ENCODE peak calls at places on chromosomes 16 and 17, in ten cellular contexts. O is left kidney; Y is mucosa of descending colon; D is HEK293T; M is naive B cell; G is activated CD4-positive, alpha-beta T cell treated with anti-CD3 and anti-CD28 coated beads for 24 hours; R is naive thymus-derived CD4-positive, alpha-beta T cell; L is GF-D8; A is NCI-H524; T is GM23248. N is an unnamed sample.

GRCh38 chr16:88377961-88378360 is 4.8 kb upstream of the ZNF469 start:
- DNase-seq in O (no peak), Y (peak), D (no peak), M (no peak), G (no peak), R (no peak), L (no peak), A (no peak), T (no peak), N (no peak)

GRCh38 chr17:7922499-7923289 is 6.6 kb upstream of the RNF227 start:
- DNase-seq in O (peak), Y (peak), D (no peak), M (peak), G (peak), R (peak), L (no peak), A (no peak), T (peak), N (peak)

GRCh38 chr17:61015966-61016365 is 338.3 kb downstream of the BCAS3 start:
- DNase-seq in O (no peak), Y (no peak), D (no peak), M (no peak), G (no peak), R (no peak), L (no peak), A (no peak), T (peak), N (no peak)

GRCh38 chr17:15882058-15882720 is 62.7 kb upstream of the ADORA2B start:
- DNase-seq in O (no peak), Y (no peak), D (peak), M (no peak), G (no peak), R (no peak), L (no peak), A (no peak), T (no peak), N (no peak)

GRCh38 chr17:6212766-6213165 is 142.6 kb downstream of the WSCD1 start:
- DNase-seq in O (no peak), Y (no peak), D (no peak), M (no peak), G (no peak), R (no peak), L (no peak), A (no peak), T (no peak), N (no peak)

GRCh38 chr16:1808691-1809090 is 15.2 kb upstream of the IGFALS start:
- DNase-seq in O (no peak), Y (no peak), D (no peak), M (no peak), G (no peak), R (no peak), L (no peak), A (no peak), T (no peak), N (no peak)

GRCh38 chr16:57190136-57190535 is 4.0 kb downstream of the RSPRY1 start:
- DNase-seq in O (no peak), Y (no peak), D (no peak), M (no peak), G (no peak), R (no peak), L (no peak), A (no peak), T (peak), N (no peak)

GRCh38 chr17:57164814-57165213 is 79.8 kb downstream of the AKAP1 start:
- DNase-seq in O (no peak), Y (no peak), D (no peak), M (no peak), G (no peak), R (no peak), L (no peak), A (no peak), T (no peak), N (no peak)

GRCh38 chr17:9309216-9309615 is 266.4 kb downstream of the STX8 start:
- DNase-seq in O (no peak), Y (no peak), D (no peak), M (no peak), G (no peak), R (no peak), L (no peak), A (no peak), T (no peak), N (no peak)

GRCh38 chr17:44187131-44187899 is 543 bp downstream of the TMUB2 start:
- DNase-seq in O (no peak), Y (no peak), D (no peak), M (no peak), G (peak), R (peak), L (no peak), A (no peak), T (peak), N (peak)

GRCh38 chr17:8173871-8174322 is 2.3 kb downstream of the TMEM107 start:
- DNase-seq in O (no peak), Y (no peak), D (no peak), M (peak), G (no peak), R (no peak), L (no peak), A (peak), T (peak), N (peak)

GRCh38 chr17:80858301-80859003 is 133.2 kb upstream of the CHMP6 start:
- DNase-seq in O (no peak), Y (peak), D (no peak), M (no peak), G (no peak), R (no peak), L (no peak), A (no peak), T (no peak), N (no peak)

GRCh38 chr17:48503747-48504146 is 27.1 kb downstream of the HOXB1 start:
- DNase-seq in O (peak), Y (no peak), D (no peak), M (no peak), G (no peak), R (no peak), L (no peak), A (peak), T (no peak), N (peak)

GRCh38 chr16:86213427-86214205 is 296.7 kb upstream of the FOXF1 start:
- DNase-seq in O (no peak), Y (no peak), D (no peak), M (no peak), G (no peak), R (no peak), L (no peak), A (no peak), T (no peak), N (no peak)

GRCh38 chr16:86575754-86576557 is 2.4 kb upstream of the FOXL1 start:
- DNase-seq in O (peak), Y (peak), D (peak), M (no peak), G (peak), R (peak), L (no peak), A (peak), T (peak), N (peak)

GRCh38 chr16:23803591-23804123 is 32.1 kb upstream of the PRKCB start:
- DNase-seq in O (peak), Y (peak), D (peak), M (peak), G (peak), R (peak), L (peak), A (peak), T (peak), N (no peak)

N was measured in NCI-H146.